ENCODE peak calls at places on chromosome 6, in four cellular contexts. One of them, this sample, is unnamed.

GRCh38 chr6:108711831-108712230 is 136.4 kb upstream of the ARMC2 start:
- DNase-seq in NCI-H2171: no peak
- DNase-seq in GF-D8: no peak
- DNase-seq in activated T-cell treated with anti-CD3 and anti-CD28 coated beads for 1 hour: no peak
- DNase-seq in this sample: no peak

GRCh38 chr6:167588181-167588919 is 238.4 kb upstream of the AFDN start:
- DNase-seq in NCI-H2171: no peak
- DNase-seq in GF-D8: no peak
- DNase-seq in activated T-cell treated with anti-CD3 and anti-CD28 coated beads for 1 hour: no peak
- DNase-seq in this sample: no peak

GRCh38 chr6:160394654-160395035 is 46.5 kb downstream of the SLC22A3 start:
- DNase-seq in NCI-H2171: no peak
- DNase-seq in GF-D8: no peak
- DNase-seq in activated T-cell treated with anti-CD3 and anti-CD28 coated beads for 1 hour: no peak
- DNase-seq in this sample: no peak

GRCh38 chr6:41731561-41732086 is 3.8 kb downstream of the TFEB start:
- DNase-seq in NCI-H2171: no peak
- DNase-seq in GF-D8: no peak
- DNase-seq in activated T-cell treated with anti-CD3 and anti-CD28 coated beads for 1 hour: no peak
- DNase-seq in this sample: no peak

GRCh38 chr6:15044146-15044882 is 201.6 kb upstream of the JARID2 start:
- DNase-seq in NCI-H2171: no peak
- DNase-seq in GF-D8: no peak
- DNase-seq in activated T-cell treated with anti-CD3 and anti-CD28 coated beads for 1 hour: no peak
- DNase-seq in this sample: no peak

GRCh38 chr6:131951576-131952230 is 531 bp upstream of the CCN2 start:
- DNase-seq in NCI-H2171: no peak
- DNase-seq in GF-D8: no peak
- DNase-seq in activated T-cell treated with anti-CD3 and anti-CD28 coated beads for 1 hour: no peak
- DNase-seq in this sample: no peak

GRCh38 chr6:36769161-36769675 is 70.0 kb downstream of the CPNE5 start:
- DNase-seq in NCI-H2171: no peak
- DNase-seq in GF-D8: no peak
- DNase-seq in activated T-cell treated with anti-CD3 and anti-CD28 coated beads for 1 hour: no peak
- DNase-seq in this sample: no peak

GRCh38 chr6:158040804-158041347 is 59.2 kb downstream of the SYNJ2 start:
- DNase-seq in NCI-H2171: no peak
- DNase-seq in GF-D8: no peak
- DNase-seq in activated T-cell treated with anti-CD3 and anti-CD28 coated beads for 1 hour: no peak
- DNase-seq in this sample: no peak

GRCh38 chr6:31402324-31403282 is 792 bp upstream of the MICA start:
- DNase-seq in NCI-H2171: no peak
- DNase-seq in GF-D8: no peak
- DNase-seq in activated T-cell treated with anti-CD3 and anti-CD28 coated beads for 1 hour: peak
- DNase-seq in this sample: no peak

GRCh38 chr6:28712982-28713381 is 187.3 kb downstream of the GPX5 start:
- DNase-seq in NCI-H2171: no peak
- DNase-seq in GF-D8: no peak
- DNase-seq in activated T-cell treated with anti-CD3 and anti-CD28 coated beads for 1 hour: no peak
- DNase-seq in this sample: no peak

GRCh38 chr6:82955841-82956240 is 109.8 kb downstream of the UBE3D start:
- DNase-seq in NCI-H2171: no peak
- DNase-seq in GF-D8: no peak
- DNase-seq in activated T-cell treated with anti-CD3 and anti-CD28 coated beads for 1 hour: no peak
- DNase-seq in this sample: no peak

GRCh38 chr6:53432318-53433161 is 83.8 kb upstream of the ELOVL5 start:
- DNase-seq in NCI-H2171: no peak
- DNase-seq in GF-D8: no peak
- DNase-seq in activated T-cell treated with anti-CD3 and anti-CD28 coated beads for 1 hour: no peak
- DNase-seq in this sample: no peak

GRCh38 chr6:157741321-157741720 is 81.7 kb upstream of the SNX9 start:
- DNase-seq in NCI-H2171: no peak
- DNase-seq in GF-D8: no peak
- DNase-seq in activated T-cell treated with anti-CD3 and anti-CD28 coated beads for 1 hour: no peak
- DNase-seq in this sample: no peak

This sample was measured in CD8-positive, alpha-beta T cell.